ENCODE peak calls at places on chromosome 15, in ten cellular contexts. One of them, this sample, is unnamed.

GRCh38 chr15:33158359-33158758 is 36.2 kb downstream of the FMN1 start:
- DNase-seq in NCI-H2227 treated with DMSO at 0.1 percent for 48 hours: no peak
- DNase-seq in A549: no peak
- DNase-seq in GM18507: no peak
- DNase-seq in BJ: no peak
- DNase-seq in hypothalamus: no peak
- DNase-seq in progenitor cell of endocrine pancreas: no peak
- DNase-seq in GM23248: no peak
- DNase-seq in ACHN: no peak
- DNase-seq in ecto neural progenitor cell: no peak
- DNase-seq in this sample: no peak

GRCh38 chr15:55289573-55290360 is at the start of gene RAB27A:
- DNase-seq in GM18507: peak; percentile 49
- DNase-seq in ACHN: peak; percentile 77
- DNase-seq in GM23248: peak; percentile 88
- DNase-seq in NCI-H2227 treated with DMSO at 0.1 percent for 48 hours: peak; percentile 13
- DNase-seq in hypothalamus: no peak
- DNase-seq in ecto neural progenitor cell: peak; percentile 83
- DNase-seq in progenitor cell of endocrine pancreas: peak; percentile 62
- DNase-seq in BJ: no peak
- DNase-seq in A549: peak; percentile 77
- DNase-seq in this sample: peak; percentile 60

GRCh38 chr15:71447328-71448250 is 332.3 kb downstream of the THSD4 start:
- DNase-seq in A549: peak; percentile 81
- DNase-seq in ACHN: peak; percentile 45
- DNase-seq in hypothalamus: no peak
- DNase-seq in progenitor cell of endocrine pancreas: no peak
- DNase-seq in GM18507: no peak
- DNase-seq in NCI-H2227 treated with DMSO at 0.1 percent for 48 hours: no peak
- DNase-seq in ecto neural progenitor cell: peak; percentile 30
- DNase-seq in GM23248: peak; percentile 70
- DNase-seq in BJ: no peak
- DNase-seq in this sample: no peak

GRCh38 chr15:76328106-76328696 is 8.4 kb upstream of the ISL2 start:
- DNase-seq in GM23248: no peak
- DNase-seq in GM18507: no peak
- DNase-seq in NCI-H2227 treated with DMSO at 0.1 percent for 48 hours: no peak
- DNase-seq in hypothalamus: no peak
- DNase-seq in BJ: no peak
- DNase-seq in ACHN: no peak
- DNase-seq in ecto neural progenitor cell: no peak
- DNase-seq in A549: peak; percentile 45
- DNase-seq in progenitor cell of endocrine pancreas: no peak
- DNase-seq in this sample: no peak

GRCh38 chr15:84001037-84001436 is 234.5 kb upstream of the GOLGA6L4 start:
- DNase-seq in progenitor cell of endocrine pancreas: no peak
- DNase-seq in A549: no peak
- DNase-seq in ecto neural progenitor cell: no peak
- DNase-seq in GM18507: no peak
- DNase-seq in BJ: no peak
- DNase-seq in GM23248: no peak
- DNase-seq in ACHN: no peak
- DNase-seq in hypothalamus: no peak
- DNase-seq in NCI-H2227 treated with DMSO at 0.1 percent for 48 hours: no peak
- DNase-seq in this sample: no peak

GRCh38 chr15:78340243-78341056 is at the start of gene CRABP1:
- DNase-seq in GM18507: no peak
- DNase-seq in A549: peak; percentile 27
- DNase-seq in BJ: no peak
- DNase-seq in ecto neural progenitor cell: peak; percentile 71
- DNase-seq in NCI-H2227 treated with DMSO at 0.1 percent for 48 hours: no peak
- DNase-seq in progenitor cell of endocrine pancreas: no peak
- DNase-seq in GM23248: no peak
- DNase-seq in hypothalamus: no peak
- DNase-seq in ACHN: no peak
- DNase-seq in this sample: no peak

GRCh38 chr15:63858881-63859280 is 25.1 kb upstream of the HERC1 start:
- DNase-seq in ACHN: no peak
- DNase-seq in A549: no peak
- DNase-seq in GM23248: peak; percentile 47
- DNase-seq in GM18507: no peak
- DNase-seq in hypothalamus: no peak
- DNase-seq in ecto neural progenitor cell: no peak
- DNase-seq in BJ: no peak
- DNase-seq in NCI-H2227 treated with DMSO at 0.1 percent for 48 hours: no peak
- DNase-seq in progenitor cell of endocrine pancreas: no peak
- DNase-seq in this sample: no peak

GRCh38 chr15:92687183-92687582 is 31.6 kb upstream of the FAM174B start:
- DNase-seq in ACHN: peak; percentile 39
- DNase-seq in hypothalamus: no peak
- DNase-seq in NCI-H2227 treated with DMSO at 0.1 percent for 48 hours: no peak
- DNase-seq in GM23248: no peak
- DNase-seq in A549: no peak
- DNase-seq in BJ: no peak
- DNase-seq in progenitor cell of endocrine pancreas: no peak
- DNase-seq in ecto neural progenitor cell: no peak
- DNase-seq in GM18507: no peak
- DNase-seq in this sample: no peak

GRCh38 chr15:39287322-39288195 is 293.3 kb upstream of the THBS1 start:
- DNase-seq in BJ: no peak
- DNase-seq in hypothalamus: no peak
- DNase-seq in ecto neural progenitor cell: no peak
- DNase-seq in A549: no peak
- DNase-seq in ACHN: no peak
- DNase-seq in progenitor cell of endocrine pancreas: no peak
- DNase-seq in GM18507: no peak
- DNase-seq in GM23248: peak; percentile 68
- DNase-seq in NCI-H2227 treated with DMSO at 0.1 percent for 48 hours: no peak
- DNase-seq in this sample: no peak

GRCh38 chr15:57505949-57506391 is 85.7 kb upstream of the MYZAP start:
- DNase-seq in ACHN: no peak
- DNase-seq in ecto neural progenitor cell: no peak
- DNase-seq in GM18507: no peak
- DNase-seq in NCI-H2227 treated with DMSO at 0.1 percent for 48 hours: no peak
- DNase-seq in hypothalamus: no peak
- DNase-seq in progenitor cell of endocrine pancreas: peak; percentile 56
- DNase-seq in A549: peak; percentile 39
- DNase-seq in GM23248: peak; percentile 77
- DNase-seq in BJ: peak; percentile 39
- DNase-seq in this sample: no peak

GRCh38 chr15:66581972-66582537 is 16.3 kb upstream of the LCTL start:
- DNase-seq in progenitor cell of endocrine pancreas: no peak
- DNase-seq in ecto neural progenitor cell: no peak
- DNase-seq in A549: no peak
- DNase-seq in ACHN: no peak
- DNase-seq in BJ: no peak
- DNase-seq in GM23248: no peak
- DNase-seq in GM18507: no peak
- DNase-seq in NCI-H2227 treated with DMSO at 0.1 percent for 48 hours: no peak
- DNase-seq in hypothalamus: no peak
- DNase-seq in this sample: no peak

GRCh38 chr15:90598053-90598577 is 68.4 kb downstream of the CRTC3 start:
- DNase-seq in GM18507: no peak
- DNase-seq in progenitor cell of endocrine pancreas: no peak
- DNase-seq in BJ: no peak
- DNase-seq in GM23248: no peak
- DNase-seq in NCI-H2227 treated with DMSO at 0.1 percent for 48 hours: no peak
- DNase-seq in A549: peak; percentile 56
- DNase-seq in ACHN: no peak
- DNase-seq in ecto neural progenitor cell: no peak
- DNase-seq in hypothalamus: no peak
- DNase-seq in this sample: no peak

GRCh38 chr15:89395996-89396395 is 61.4 kb upstream of the POLG start:
- DNase-seq in progenitor cell of endocrine pancreas: no peak
- DNase-seq in GM23248: no peak
- DNase-seq in hypothalamus: no peak
- DNase-seq in A549: no peak
- DNase-seq in ACHN: no peak
- DNase-seq in BJ: no peak
- DNase-seq in NCI-H2227 treated with DMSO at 0.1 percent for 48 hours: no peak
- DNase-seq in ecto neural progenitor cell: no peak
- DNase-seq in GM18507: no peak
- DNase-seq in this sample: no peak

This sample was measured in neuronal stem cell.